ENCODE peak calls at places on chromosome 21, in ten cellular contexts. L is hepatocyte; P is ovary; E is CD8-positive, alpha-beta memory T cell; F is colonic mucosa; U is fibroblast of lung; K is neuronal stem cell; V is heart left ventricle; B is prostate gland; I is lung. D is an unnamed sample. For H3K27me3, the result is how much of the 10 kb centered on the place peaks cover.

GRCh38 chr21:33196956-33197374 is 32.8 kb upstream of the IFNAR2 start:
- DNase-seq in L (peak), P (peak), E (peak), F (peak), U (peak), K (peak), V (no peak), B (peak), I (peak), D (peak)

GRCh38 chr21:38404134-38404533 is 94.1 kb downstream of the ERG start:
- DNase-seq in L (no peak), P (no peak), E (no peak), F (no peak), U (no peak), K (no peak), V (no peak), B (no peak), I (no peak), D (no peak)

GRCh38 chr21:37532868-37533780 is 166.6 kb downstream of the DYRK1A start:
- DNase-seq in L (peak), P (no peak), E (no peak), F (no peak), U (peak), K (no peak), V (no peak), B (no peak), I (no peak), D (peak)

GRCh38 chr21:20999567-21000169 is 1.5 kb downstream of the NCAM2 start:
- DNase-seq in L (peak), P (no peak), E (no peak), F (peak), U (peak), K (peak), V (no peak), B (no peak), I (no peak), D (peak)

GRCh38 chr21:20971296-20971921 is 26.8 kb upstream of the NCAM2 start:
- DNase-seq in L (peak), P (no peak), E (no peak), F (peak), U (peak), K (peak), V (no peak), B (no peak), I (no peak), D (peak)

GRCh38 chr21:33789697-33790096 is 125.9 kb downstream of the ATP5PO start:
- DNase-seq in L (no peak), P (no peak), E (no peak), F (no peak), U (peak), K (no peak), V (no peak), B (no peak), I (no peak), D (no peak)

GRCh38 chr21:15908187-15908586 is 178.4 kb downstream of the USP25 start:
- DNase-seq in L (no peak), P (no peak), E (no peak), F (no peak), U (no peak), K (no peak), V (no peak), B (no peak), I (no peak), D (no peak)

GRCh38 chr21:30881480-30881879 is at the start of gene KRTAP11-1:
- DNase-seq in L (no peak), P (no peak), E (no peak), F (no peak), U (no peak), K (no peak), V (no peak), B (no peak), I (no peak), D (no peak)

GRCh38 chr21:42847051-42847707 is 32.2 kb downstream of the WDR4 start:
- DNase-seq in L (no peak), P (no peak), E (no peak), F (no peak), U (no peak), K (no peak), V (no peak), B (no peak), I (no peak), D (peak)

GRCh38 chr21:25496825-25497482 is 110.3 kb downstream of the MRPL39 start:
- DNase-seq in L (no peak), P (no peak), E (no peak), F (no peak), U (peak), K (no peak), V (no peak), B (no peak), I (no peak), D (no peak)

GRCh38 chr21:29470397-29470796 is 171.7 kb downstream of the BACH1 start:
- DNase-seq in L (no peak), P (no peak), E (no peak), F (no peak), U (no peak), K (no peak), V (no peak), B (no peak), I (no peak), D (no peak)

GRCh38 chr21:21200103-21200938 is 202.1 kb downstream of the NCAM2 start:
- DNase-seq in L (peak), P (no peak), E (no peak), F (peak), U (peak), K (no peak), V (no peak), B (no peak), I (peak), D (no peak)

GRCh38 chr21:28337319-28337718 is 655.4 kb downstream of the LTN1 start:
- DNase-seq in L (peak), P (no peak), E (no peak), F (no peak), U (peak), K (no peak), V (no peak), B (no peak), I (no peak), D (no peak)

GRCh38 chr21:33059319-33059894 is 10.5 kb upstream of the OLIG1 start:
- DNase-seq in L (peak), P (no peak), E (no peak), F (no peak), U (no peak), K (no peak), V (no peak), B (no peak), I (peak), D (no peak)

GRCh38 chr21:16213518-16213917 is 483.7 kb downstream of the USP25 start:
- DNase-seq in L (no peak), P (no peak), E (no peak), F (no peak), U (no peak), K (no peak), V (no peak), B (no peak), I (no peak), D (no peak)

GRCh38 chr21:37530901-37531351 is 164.4 kb downstream of the DYRK1A start:
- DNase-seq in L (no peak), P (no peak), E (no peak), F (no peak), U (no peak), K (no peak), V (no peak), B (no peak), I (no peak), D (no peak)

GRCh38 chr21:26683996-26684395 is 110.9 kb upstream of the CYYR1 start:
- DNase-seq in L (no peak), P (no peak), E (no peak), F (no peak), U (no peak), K (no peak), V (no peak), B (no peak), I (no peak), D (no peak)

GRCh38 chr21:31234936-31235335 is 109.1 kb downstream of the TIAM1 start:
- DNase-seq in L (no peak), P (no peak), E (no peak), F (no peak), U (no peak), K (no peak), V (no peak), B (no peak), I (no peak), D (no peak)

GRCh38 chr21:38831526-38832467 is 26.1 kb downstream of the ETS2 start:
- DNase-seq in L (peak), P (peak), E (peak), F (peak), U (peak), K (no peak), V (no peak), B (peak), I (peak), D (no peak)

GRCh38 chr21:43268086-43268803 is 99.4 kb downstream of the CRYAA start:
- DNase-seq in L (no peak), P (no peak), E (no peak), F (no peak), U (no peak), K (no peak), V (peak), B (no peak), I (no peak), D (peak)

GRCh38 chr21:29258626-29259335 is 39.9 kb upstream of the BACH1 start:
- DNase-seq in L (no peak), P (no peak), E (no peak), F (no peak), U (peak), K (no peak), V (no peak), B (peak), I (no peak), D (no peak)

GRCh38 chr21:29849735-29850176 is 90.0 kb downstream of the GRIK1 start:
- DNase-seq in L (peak), P (peak), E (no peak), F (peak), U (peak), K (peak), V (no peak), B (peak), I (no peak), D (peak)

GRCh38 chr21:42347601-42348327 is 3.0 kb downstream of the TFF2 start:
- DNase-seq in L (no peak), P (no peak), E (no peak), F (no peak), U (no peak), K (no peak), V (no peak), B (no peak), I (no peak), D (no peak)

GRCh38 chr21:27645285-27645684 is 678.4 kb upstream of the ADAMTS5 start:
- DNase-seq in L (no peak), P (no peak), E (no peak), F (no peak), U (peak), K (no peak), V (no peak), B (peak), I (no peak), D (no peak)

GRCh38 chr21:31173881-31174555 is 135.7 kb upstream of the KRTAP19-8 start:
- DNase-seq in L (no peak), P (no peak), E (no peak), F (no peak), U (peak), K (no peak), V (peak), B (no peak), I (no peak), D (peak)

GRCh38 chr21:18987515-18988026 is 584.0 kb upstream of the TMPRSS15 start:
- DNase-seq in L (no peak), P (no peak), E (no peak), F (no peak), U (no peak), K (no peak), V (no peak), B (no peak), I (no peak), D (peak)

GRCh38 chr21:26041441-26042180 is 129.0 kb downstream of the APP start:
- DNase-seq in L (no peak), P (no peak), E (no peak), F (no peak), U (peak), K (no peak), V (no peak), B (no peak), I (no peak), D (peak)

GRCh38 chr21:32335601-32336575 is 37.2 kb downstream of the MRAP start:
- DNase-seq in L (no peak), P (peak), E (no peak), F (no peak), U (no peak), K (no peak), V (no peak), B (no peak), I (no peak), D (no peak)

GRCh38 chr21:31727181-31727580 is 4.7 kb downstream of the SCAF4 start:
- DNase-seq in L (no peak), P (no peak), E (no peak), F (no peak), U (no peak), K (no peak), V (no peak), B (no peak), I (no peak), D (no peak)

DNA sequence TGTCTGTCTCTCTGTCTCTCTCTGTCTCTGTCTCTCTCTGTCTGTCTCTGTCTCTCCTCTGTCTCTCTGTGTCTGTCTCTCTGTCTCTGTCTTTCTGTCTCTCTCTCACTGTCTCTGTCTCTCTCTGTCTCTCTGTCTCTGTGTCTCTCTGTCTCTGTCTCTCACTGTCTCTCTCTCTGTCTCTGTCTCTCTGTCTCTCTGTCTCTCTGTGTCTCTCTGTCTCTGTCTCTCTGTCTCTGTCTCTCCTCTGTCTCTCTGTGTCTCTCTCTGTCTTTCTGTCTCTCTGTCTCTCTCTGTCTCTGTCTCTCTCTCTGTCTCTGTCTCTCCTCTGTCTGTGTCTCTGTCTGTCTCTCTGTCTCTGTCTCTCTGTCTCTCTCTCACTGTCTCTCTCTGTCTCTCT is 873 bp upstream of the COL6A1 start:
- DNase-seq in L (no peak), P (no peak), E (no peak), F (no peak), U (no peak), K (no peak), V (no peak), B (no peak), I (no peak), D (no peak)
- H3K27me3 ChIP-seq in L (under half), P (under half), E (under half), F (under half), U (under half), K (under half), V (under half), B (under half), I (under half), D (under half)

GRCh38 chr21:36288651-36289243 is 31.2 kb upstream of the MORC3 start:
- DNase-seq in L (no peak), P (no peak), E (no peak), F (no peak), U (no peak), K (no peak), V (no peak), B (no peak), I (no peak), D (no peak)

GRCh38 chr21:36291509-36291908 is 28.5 kb upstream of the MORC3 start:
- DNase-seq in L (no peak), P (no peak), E (no peak), F (no peak), U (no peak), K (no peak), V (no peak), B (no peak), I (no peak), D (no peak)
- H3K27me3 ChIP-seq in L (under half), P (under half), E (under half), F (under half), U (under half), K (under half), V (under half), B (under half), I (under half), D (under half)

GRCh38 chr21:17351766-17352165 is 161.1 kb upstream of the CXADR start:
- DNase-seq in L (no peak), P (no peak), E (no peak), F (no peak), U (no peak), K (no peak), V (no peak), B (no peak), I (no peak), D (no peak)
- H3K27me3 ChIP-seq in L (under half), P (under half), E (under half), F (under half), U (under half), K (under half), V (under half), B (under half), I (under half), D (under half)

GRCh38 chr21:35828161-35828560 is 232.2 kb downstream of the SETD4 start:
- DNase-seq in L (no peak), P (no peak), E (no peak), F (no peak), U (no peak), K (no peak), V (no peak), B (no peak), I (no peak), D (no peak)

GRCh38 chr21:35829014-35829525 is 231.3 kb downstream of the SETD4 start:
- DNase-seq in L (no peak), P (no peak), E (no peak), F (no peak), U (no peak), K (no peak), V (no peak), B (no peak), I (no peak), D (no peak)

GRCh38 chr21:35825370-35825769 is 235.0 kb downstream of the SETD4 start:
- DNase-seq in L (no peak), P (no peak), E (no peak), F (no peak), U (no peak), K (no peak), V (no peak), B (no peak), I (no peak), D (no peak)

GRCh38 chr21:35825954-35826353 is 234.4 kb downstream of the SETD4 start:
- DNase-seq in L (no peak), P (no peak), E (no peak), F (no peak), U (no peak), K (no peak), V (no peak), B (no peak), I (no peak), D (no peak)

GRCh38 chr21:35827004-35827403 is 233.3 kb downstream of the SETD4 start:
- DNase-seq in L (no peak), P (no peak), E (no peak), F (no peak), U (no peak), K (no peak), V (no peak), B (no peak), I (no peak), D (no peak)
- H3K27me3 ChIP-seq in L (under half), P (under half), E (under half), F (under half), U (under half), K (under half), V (under half), B (under half), I (under half), D (under half)

DNA sequence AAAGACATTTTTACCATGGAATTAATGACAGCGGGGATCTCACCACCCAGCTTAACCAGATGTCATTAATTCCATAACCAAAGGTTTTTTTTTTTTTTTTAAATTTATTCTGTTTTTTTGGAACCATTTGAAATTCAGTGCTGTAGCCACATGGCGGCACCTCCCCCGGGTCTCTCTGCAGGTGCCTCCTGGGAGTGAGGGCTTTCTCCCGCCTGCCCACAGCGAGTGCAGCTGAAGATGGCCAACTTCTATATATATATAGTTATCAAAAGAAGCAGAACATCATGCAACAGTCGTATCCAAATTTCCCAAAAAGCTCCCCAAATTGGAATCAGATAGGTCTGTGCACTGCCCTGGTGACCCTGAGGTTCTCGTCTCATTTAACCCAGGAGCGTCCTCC is 3.6 kb downstream of the KRTAP10-8 start:
- DNase-seq in L (no peak), P (no peak), E (no peak), F (no peak), U (no peak), K (no peak), V (no peak), B (no peak), I (no peak), D (no peak)
- H3K27me3 ChIP-seq in L (under half), P (under half), E (under half), F (under half), U (under half), K (under half), V (under half), B (under half), I (under half), D (under half)

DNA sequence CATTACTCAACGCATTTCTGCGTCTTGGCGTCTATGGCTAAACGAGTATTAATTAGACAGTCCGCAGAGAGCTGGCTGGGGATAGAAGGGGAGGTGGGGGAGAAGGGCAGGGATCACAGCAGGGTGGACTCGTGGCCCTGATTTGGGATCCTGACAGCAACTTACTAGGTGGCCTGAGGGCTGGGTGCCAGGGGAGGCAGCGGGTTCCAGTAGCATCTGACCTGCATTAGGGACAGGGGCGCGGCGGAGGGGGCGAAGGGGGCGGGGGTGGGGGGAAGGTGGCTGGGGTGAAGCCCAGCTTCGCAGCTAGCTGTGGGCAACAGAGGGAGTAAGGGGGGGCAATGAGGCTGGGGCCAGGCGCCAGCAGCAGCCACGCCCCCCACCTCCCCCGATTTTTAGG is 1.0 kb upstream of the BACE2 start:
- DNase-seq in L (no peak), P (peak), E (no peak), F (peak), U (no peak), K (no peak), V (no peak), B (no peak), I (no peak), D (no peak)
- H3K27me3 ChIP-seq in L (under half), P (under half), E (under half), F (under half), U (under half), K (under half), V (under half), B (under half), I (under half), D (under half)

GRCh38 chr21:35198982-35199732 is 150.1 kb upstream of the RUNX1 start:
- DNase-seq in L (no peak), P (no peak), E (no peak), F (no peak), U (no peak), K (no peak), V (no peak), B (no peak), I (no peak), D (no peak)
- H3K27me3 ChIP-seq in L (under half), P (under half), E (under half), F (under half), U (under half), K (under half), V (under half), B (under half), I (under half), D (under half)